ENCODE peak calls at places on chromosomes 16 and 17, in six cellular contexts. One of them, this sample, is unnamed.

GRCh38 chr17:252456-252855 is 71.0 kb upstream of the DOC2B start:
- DNase-seq in pons: no peak
- DNase-seq in pancreas: peak
- DNase-seq in CD8-positive, alpha-beta memory T cell: no peak
- DNase-seq in AG20443: no peak
- DNase-seq in MCF 10A: no peak
- DNase-seq in this sample: no peak

GRCh38 chr17:56994009-56994792 is 16.3 kb downstream of the SCPEP1 start:
- DNase-seq in pons: no peak
- DNase-seq in pancreas: no peak
- DNase-seq in CD8-positive, alpha-beta memory T cell: no peak
- DNase-seq in AG20443: peak
- DNase-seq in MCF 10A: no peak
- DNase-seq in this sample: no peak

GRCh38 chr16:29745126-29745852 is 501 bp downstream of the C16orf54 start:
- DNase-seq in pons: peak
- DNase-seq in pancreas: no peak
- DNase-seq in CD8-positive, alpha-beta memory T cell: peak
- DNase-seq in AG20443: no peak
- DNase-seq in MCF 10A: no peak
- DNase-seq in this sample: no peak

GRCh38 chr16:79008036-79008868 is 592.3 kb downstream of the MAF start:
- DNase-seq in pons: no peak
- DNase-seq in pancreas: no peak
- DNase-seq in CD8-positive, alpha-beta memory T cell: no peak
- DNase-seq in AG20443: no peak
- DNase-seq in MCF 10A: no peak
- DNase-seq in this sample: no peak

GRCh38 chr16:855471-855870 is 54.9 kb upstream of the GNG13 start:
- DNase-seq in pons: no peak
- DNase-seq in pancreas: no peak
- DNase-seq in CD8-positive, alpha-beta memory T cell: no peak
- DNase-seq in AG20443: no peak
- DNase-seq in MCF 10A: no peak
- DNase-seq in this sample: no peak

GRCh38 chr17:62178579-62178978 is 113.5 kb upstream of the MED13 start:
- DNase-seq in pons: no peak
- DNase-seq in pancreas: no peak
- DNase-seq in CD8-positive, alpha-beta memory T cell: no peak
- DNase-seq in AG20443: no peak
- DNase-seq in MCF 10A: peak
- DNase-seq in this sample: no peak

GRCh38 chr17:17561408-17562144 is 29.9 kb downstream of the PEMT start:
- DNase-seq in pons: no peak
- DNase-seq in pancreas: peak
- DNase-seq in CD8-positive, alpha-beta memory T cell: no peak
- DNase-seq in AG20443: peak
- DNase-seq in MCF 10A: no peak
- DNase-seq in this sample: peak

GRCh38 chr16:67391424-67392300 is 1.6 kb downstream of the TPPP3 start:
- DNase-seq in pons: peak
- DNase-seq in pancreas: no peak
- DNase-seq in CD8-positive, alpha-beta memory T cell: no peak
- DNase-seq in AG20443: peak
- DNase-seq in MCF 10A: no peak
- DNase-seq in this sample: no peak

GRCh38 chr17:74439691-74440567 is 8.0 kb downstream of the GPRC5C start:
- DNase-seq in pons: no peak
- DNase-seq in pancreas: no peak
- DNase-seq in CD8-positive, alpha-beta memory T cell: no peak
- DNase-seq in AG20443: no peak
- DNase-seq in MCF 10A: no peak
- DNase-seq in this sample: no peak

GRCh38 chr16:69482410-69482951 is 58.1 kb downstream of the CYB5B start:
- DNase-seq in pons: peak
- DNase-seq in pancreas: no peak
- DNase-seq in CD8-positive, alpha-beta memory T cell: no peak
- DNase-seq in AG20443: peak
- DNase-seq in MCF 10A: peak
- DNase-seq in this sample: peak

GRCh38 chr17:81888988-81889595 is 2.3 kb downstream of the ALYREF start:
- DNase-seq in pons: no peak
- DNase-seq in pancreas: no peak
- DNase-seq in CD8-positive, alpha-beta memory T cell: no peak
- DNase-seq in AG20443: no peak
- DNase-seq in MCF 10A: no peak
- DNase-seq in this sample: no peak

GRCh38 chr16:51573191-51573590 is 422.1 kb upstream of the SALL1 start:
- DNase-seq in pons: peak
- DNase-seq in pancreas: no peak
- DNase-seq in CD8-positive, alpha-beta memory T cell: no peak
- DNase-seq in AG20443: no peak
- DNase-seq in MCF 10A: no peak
- DNase-seq in this sample: no peak

GRCh38 chr17:73234746-73235145 is 26.9 kb downstream of the CPSF4L start:
- DNase-seq in pons: no peak
- DNase-seq in pancreas: no peak
- DNase-seq in CD8-positive, alpha-beta memory T cell: no peak
- DNase-seq in AG20443: no peak
- DNase-seq in MCF 10A: no peak
- DNase-seq in this sample: no peak

GRCh38 chr17:15291674-15292361 is 26.7 kb upstream of the PMP22 start:
- DNase-seq in pons: no peak
- DNase-seq in pancreas: no peak
- DNase-seq in CD8-positive, alpha-beta memory T cell: no peak
- DNase-seq in AG20443: peak
- DNase-seq in MCF 10A: peak
- DNase-seq in this sample: no peak

GRCh38 chr16:3065742-3066439 is 451 bp downstream of the IL32 start:
- DNase-seq in pons: no peak
- DNase-seq in pancreas: no peak
- DNase-seq in CD8-positive, alpha-beta memory T cell: no peak
- DNase-seq in AG20443: peak
- DNase-seq in MCF 10A: no peak
- DNase-seq in this sample: no peak

GRCh38 chr17:8117367-8117979 is 841 bp downstream of the ALOXE3 start:
- DNase-seq in pons: no peak
- DNase-seq in pancreas: peak
- DNase-seq in CD8-positive, alpha-beta memory T cell: no peak
- DNase-seq in AG20443: no peak
- DNase-seq in MCF 10A: no peak
- DNase-seq in this sample: no peak

GRCh38 chr17:40348136-40348504 is 16.4 kb downstream of the GJD3 start:
- DNase-seq in pons: peak
- DNase-seq in pancreas: no peak
- DNase-seq in CD8-positive, alpha-beta memory T cell: no peak
- DNase-seq in AG20443: no peak
- DNase-seq in MCF 10A: no peak
- DNase-seq in this sample: no peak

GRCh38 chr17:42562845-42563509 is 1.0 kb downstream of the COASY start:
- DNase-seq in pons: no peak
- DNase-seq in pancreas: peak
- DNase-seq in CD8-positive, alpha-beta memory T cell: no peak
- DNase-seq in AG20443: no peak
- DNase-seq in MCF 10A: no peak
- DNase-seq in this sample: peak

GRCh38 chr17:82943339-82943738 is 103.5 kb upstream of the ZNF750 start:
- DNase-seq in pons: no peak
- DNase-seq in pancreas: no peak
- DNase-seq in CD8-positive, alpha-beta memory T cell: peak
- DNase-seq in AG20443: no peak
- DNase-seq in MCF 10A: no peak
- DNase-seq in this sample: no peak

GRCh38 chr16:278863-279366 is 1.5 kb upstream of the ARHGDIG start:
- DNase-seq in pons: peak
- DNase-seq in pancreas: peak
- DNase-seq in CD8-positive, alpha-beta memory T cell: no peak
- DNase-seq in AG20443: no peak
- DNase-seq in MCF 10A: peak
- DNase-seq in this sample: no peak

GRCh38 chr17:35977509-35977908 is 3.8 kb downstream of the CCL16 start:
- DNase-seq in pons: no peak
- DNase-seq in pancreas: no peak
- DNase-seq in CD8-positive, alpha-beta memory T cell: no peak
- DNase-seq in AG20443: no peak
- DNase-seq in MCF 10A: no peak
- DNase-seq in this sample: no peak

GRCh38 chr16:57023541-57024249 is 34.3 kb downstream of the NLRC5 start:
- DNase-seq in pons: no peak
- DNase-seq in pancreas: no peak
- DNase-seq in CD8-positive, alpha-beta memory T cell: peak
- DNase-seq in AG20443: no peak
- DNase-seq in MCF 10A: no peak
- DNase-seq in this sample: no peak

GRCh38 chr16:49589721-49590120 is 216.1 kb downstream of the C16orf78 start:
- DNase-seq in pons: no peak
- DNase-seq in pancreas: no peak
- DNase-seq in CD8-positive, alpha-beta memory T cell: no peak
- DNase-seq in AG20443: no peak
- DNase-seq in MCF 10A: no peak
- DNase-seq in this sample: no peak

GRCh38 chr17:57895382-57896060 is 45.7 kb upstream of the MRPS23 start:
- DNase-seq in pons: no peak
- DNase-seq in pancreas: peak
- DNase-seq in CD8-positive, alpha-beta memory T cell: no peak
- DNase-seq in AG20443: no peak
- DNase-seq in MCF 10A: no peak
- DNase-seq in this sample: no peak

GRCh38 chr17:64306850-64307463 is 43.9 kb upstream of the TEX2 start:
- DNase-seq in pons: peak
- DNase-seq in pancreas: peak
- DNase-seq in CD8-positive, alpha-beta memory T cell: peak
- DNase-seq in AG20443: peak
- DNase-seq in MCF 10A: peak
- DNase-seq in this sample: peak

GRCh38 chr17:78179372-78179771 is 7.5 kb downstream of the TK1 start:
- DNase-seq in pons: no peak
- DNase-seq in pancreas: no peak
- DNase-seq in CD8-positive, alpha-beta memory T cell: no peak
- DNase-seq in AG20443: peak
- DNase-seq in MCF 10A: peak
- DNase-seq in this sample: peak

GRCh38 chr17:2025622-2026309 is 632 bp upstream of the RTN4RL1 start:
- DNase-seq in pons: no peak
- DNase-seq in pancreas: peak
- DNase-seq in CD8-positive, alpha-beta memory T cell: no peak
- DNase-seq in AG20443: peak
- DNase-seq in MCF 10A: peak
- DNase-seq in this sample: peak

GRCh38 chr17:78110363-78111011 is 18.1 kb downstream of the TMC6 start:
- DNase-seq in pons: no peak
- DNase-seq in pancreas: no peak
- DNase-seq in CD8-positive, alpha-beta memory T cell: no peak
- DNase-seq in AG20443: no peak
- DNase-seq in MCF 10A: no peak
- DNase-seq in this sample: no peak

GRCh38 chr16:10878644-10879498 is 1.9 kb downstream of the CIITA start:
- DNase-seq in pons: no peak
- DNase-seq in pancreas: no peak
- DNase-seq in CD8-positive, alpha-beta memory T cell: no peak
- DNase-seq in AG20443: peak
- DNase-seq in MCF 10A: peak
- DNase-seq in this sample: peak

GRCh38 chr17:38451030-38451839 is 23.0 kb downstream of the ARHGAP23 start:
- DNase-seq in pons: no peak
- DNase-seq in pancreas: no peak
- DNase-seq in CD8-positive, alpha-beta memory T cell: no peak
- DNase-seq in AG20443: peak
- DNase-seq in MCF 10A: peak
- DNase-seq in this sample: peak

GRCh38 chr17:50027639-50028206 is 28.2 kb upstream of the ITGA3 start:
- DNase-seq in pons: no peak
- DNase-seq in pancreas: no peak
- DNase-seq in CD8-positive, alpha-beta memory T cell: no peak
- DNase-seq in AG20443: peak
- DNase-seq in MCF 10A: peak
- DNase-seq in this sample: peak

GRCh38 chr17:46028374-46028773 is 29.3 kb downstream of the STH start:
- DNase-seq in pons: no peak
- DNase-seq in pancreas: no peak
- DNase-seq in CD8-positive, alpha-beta memory T cell: no peak
- DNase-seq in AG20443: no peak
- DNase-seq in MCF 10A: no peak
- DNase-seq in this sample: no peak

GRCh38 chr17:13922885-13923284 is 146.4 kb upstream of the COX10 start:
- DNase-seq in pons: no peak
- DNase-seq in pancreas: no peak
- DNase-seq in CD8-positive, alpha-beta memory T cell: no peak
- DNase-seq in AG20443: no peak
- DNase-seq in MCF 10A: no peak
- DNase-seq in this sample: no peak

GRCh38 chr16:13959626-13960025 is 39.7 kb downstream of the ERCC4 start:
- DNase-seq in pons: no peak
- DNase-seq in pancreas: no peak
- DNase-seq in CD8-positive, alpha-beta memory T cell: no peak
- DNase-seq in AG20443: no peak
- DNase-seq in MCF 10A: no peak
- DNase-seq in this sample: no peak

GRCh38 chr17:37829446-37830142 is 84.7 kb upstream of the HNF1B start:
- DNase-seq in pons: peak
- DNase-seq in pancreas: no peak
- DNase-seq in CD8-positive, alpha-beta memory T cell: no peak
- DNase-seq in AG20443: no peak
- DNase-seq in MCF 10A: no peak
- DNase-seq in this sample: no peak

GRCh38 chr16:88667496-88667895 is 4.6 kb upstream of the MVD start:
- DNase-seq in pons: no peak
- DNase-seq in pancreas: no peak
- DNase-seq in CD8-positive, alpha-beta memory T cell: no peak
- DNase-seq in AG20443: no peak
- DNase-seq in MCF 10A: no peak
- DNase-seq in this sample: no peak

GRCh38 chr16:7351572-7351971 is 18.9 kb downstream of the RBFOX1 start:
- DNase-seq in pons: no peak
- DNase-seq in pancreas: no peak
- DNase-seq in CD8-positive, alpha-beta memory T cell: no peak
- DNase-seq in AG20443: no peak
- DNase-seq in MCF 10A: no peak
- DNase-seq in this sample: no peak

GRCh38 chr17:46870116-46870803 is 18.9 kb downstream of the WNT9B start:
- DNase-seq in pons: no peak
- DNase-seq in pancreas: peak
- DNase-seq in CD8-positive, alpha-beta memory T cell: no peak
- DNase-seq in AG20443: no peak
- DNase-seq in MCF 10A: no peak
- DNase-seq in this sample: no peak

GRCh38 chr16:24826096-24826690 is 19.6 kb upstream of the SLC5A11 start:
- DNase-seq in pons: no peak
- DNase-seq in pancreas: no peak
- DNase-seq in CD8-positive, alpha-beta memory T cell: no peak
- DNase-seq in AG20443: no peak
- DNase-seq in MCF 10A: no peak
- DNase-seq in this sample: no peak

GRCh38 chr17:37259030-37259735 is 116.6 kb upstream of the C17orf78 start:
- DNase-seq in pons: no peak
- DNase-seq in pancreas: no peak
- DNase-seq in CD8-positive, alpha-beta memory T cell: no peak
- DNase-seq in AG20443: peak
- DNase-seq in MCF 10A: no peak
- DNase-seq in this sample: peak